ENCODE peak calls at places on chromosomes 7 and 10, in five cellular contexts. S is IMR-90, I is H1, K is mesenchymal stem cell, Y is neuronal stem cell. C is an unnamed sample.

GRCh38 chr10:22294694-22295093 is 21.5 kb upstream of the COMMD3 start:
- DNase-seq in S (no peak), I (no peak), K (no peak), Y (no peak), C (no peak)

GRCh38 chr10:99944860-99945259 is 64.9 kb downstream of the DNMBP start:
- DNase-seq in S (no peak), I (no peak), K (no peak), Y (no peak), C (no peak)

GRCh38 chr10:63376560-63377304 is 89.0 kb downstream of the JMJD1C start:
- DNase-seq in S (peak), I (no peak), K (peak), Y (no peak), C (no peak)

GRCh38 chr7:150446288-150446938 is 4.0 kb upstream of the GIMAP8 start:
- DNase-seq in S (no peak), I (no peak), K (no peak), Y (no peak), C (no peak)

GRCh38 chr10:6875229-6875544 is 295.1 kb upstream of the PRKCQ start:
- DNase-seq in S (no peak), I (no peak), K (no peak), Y (no peak), C (no peak)

GRCh38 chr10:131870831-131871672 is 29.8 kb upstream of the PPP2R2D start:
- DNase-seq in S (peak), I (no peak), K (no peak), Y (no peak), C (no peak)

GRCh38 chr10:47164126-47164799 is 135.7 kb upstream of the GDF10 start:
- DNase-seq in S (peak), I (no peak), K (no peak), Y (no peak), C (no peak)

GRCh38 chr10:126844406-126844805 is 60.8 kb upstream of the DOCK1 start:
- DNase-seq in S (no peak), I (no peak), K (peak), Y (no peak), C (no peak)

GRCh38 chr10:117439243-117439912 is 64.1 kb upstream of the PDZD8 start:
- DNase-seq in S (peak), I (no peak), K (peak), Y (no peak), C (no peak)

GRCh38 chr7:7696458-7697119 is 21.8 kb downstream of the RPA3 start:
- DNase-seq in S (peak), I (no peak), K (peak), Y (no peak), C (no peak)

GRCh38 chr10:95559466-95559865 is 1.7 kb downstream of the SORBS1 start:
- DNase-seq in S (no peak), I (no peak), K (no peak), Y (peak), C (peak)

GRCh38 chr10:22554481-22555182 is 159.7 kb downstream of the PIP4K2A start:
- DNase-seq in S (peak), I (no peak), K (peak), Y (peak), C (no peak)

GRCh38 chr7:11831727-11832495 is at the start of gene THSD7A:
- DNase-seq in S (peak), I (peak), K (peak), Y (peak), C (peak)

GRCh38 chr10:29858352-29859267 is 200.8 kb downstream of the JCAD start:
- DNase-seq in S (peak), I (peak), K (peak), Y (peak), C (peak)

GRCh38 chr10:20265146-20265545 is 448.9 kb downstream of the PLXDC2 start:
- DNase-seq in S (peak), I (no peak), K (peak), Y (no peak), C (no peak)

GRCh38 chr7:47941136-47941844 is 7.0 kb downstream of the PKD1L1 start:
- DNase-seq in S (peak), I (no peak), K (peak), Y (no peak), C (no peak)

DNA sequence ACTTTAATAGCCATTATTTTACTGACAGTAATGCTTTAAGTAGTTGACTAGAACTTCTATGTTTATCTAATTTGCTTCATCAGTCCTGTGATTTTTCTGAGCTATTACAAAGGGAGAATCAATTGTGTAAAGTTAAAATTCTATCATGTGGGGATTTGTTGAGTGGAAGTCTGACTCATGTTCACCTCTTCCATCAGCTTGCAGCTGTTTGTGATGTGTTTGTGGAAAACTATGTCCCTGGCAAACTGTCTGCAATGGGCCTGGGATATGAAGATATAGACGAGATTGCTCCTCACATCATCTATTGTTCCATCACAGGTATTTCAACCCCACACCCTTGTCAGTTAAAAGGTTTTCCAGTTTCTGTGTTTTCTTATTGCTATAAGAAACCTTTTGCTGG is 59.9 kb downstream of the SUGCT start:
- DNase-seq in S (peak), I (no peak), K (peak), Y (no peak), C (no peak)
- H3K27ac ChIP-seq in S (no peak), I (no peak), K (peak), Y (no peak), C (no peak)

DNA sequence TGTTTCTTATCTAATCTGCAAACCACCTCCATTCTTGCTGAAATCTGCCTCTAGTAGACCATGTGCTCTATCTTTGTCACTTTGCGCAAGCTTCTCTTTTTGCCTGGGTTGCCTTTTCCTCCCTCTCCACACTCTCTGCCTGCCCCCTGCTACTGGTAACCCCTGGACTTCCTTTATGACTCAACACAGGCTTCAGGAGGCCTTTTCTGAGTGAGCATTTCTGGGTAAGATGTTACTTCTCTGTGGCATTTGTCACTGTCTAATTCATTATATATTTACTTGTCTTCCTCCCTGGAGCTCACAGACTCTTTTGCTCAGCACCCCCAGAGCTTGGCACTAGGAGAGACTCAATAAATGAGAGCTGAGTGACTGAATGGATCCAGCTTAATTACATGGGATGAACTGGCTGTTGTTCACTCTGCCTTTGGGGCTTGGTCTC is 8.4 kb downstream of the GOLGA7B start:
- DNase-seq in S (no peak), I (no peak), K (no peak), Y (no peak), C (no peak)
- H2AK5ac ChIP-seq in S (no peak), I (no peak), K (no peak), Y (no peak), C (no peak)

DNA sequence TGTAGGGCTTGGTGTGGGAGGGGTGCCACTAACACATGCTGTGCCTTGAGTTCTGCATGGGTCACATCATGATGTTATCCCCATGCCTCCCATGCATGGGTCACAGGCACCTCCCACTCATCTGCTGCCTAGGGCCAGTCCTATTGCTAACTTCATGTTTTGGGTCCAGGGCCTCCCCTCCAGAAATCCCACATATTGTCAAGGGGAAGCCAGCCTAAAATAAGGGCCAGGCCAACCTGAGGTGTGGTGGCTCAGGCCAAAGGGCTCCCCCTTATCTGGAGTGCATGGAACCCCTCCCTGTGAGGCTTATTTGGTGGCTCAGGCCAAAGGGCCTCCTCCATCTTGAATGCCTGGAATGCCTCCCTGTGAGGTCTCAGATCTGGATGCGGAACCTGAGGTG is 299.0 kb downstream of the RPS24 start:
- DNase-seq in S (no peak), I (no peak), K (no peak), Y (no peak), C (peak)
- H3K14ac ChIP-seq in S (no peak), I (no peak), K (no peak), Y (no peak), C (no peak)

DNA sequence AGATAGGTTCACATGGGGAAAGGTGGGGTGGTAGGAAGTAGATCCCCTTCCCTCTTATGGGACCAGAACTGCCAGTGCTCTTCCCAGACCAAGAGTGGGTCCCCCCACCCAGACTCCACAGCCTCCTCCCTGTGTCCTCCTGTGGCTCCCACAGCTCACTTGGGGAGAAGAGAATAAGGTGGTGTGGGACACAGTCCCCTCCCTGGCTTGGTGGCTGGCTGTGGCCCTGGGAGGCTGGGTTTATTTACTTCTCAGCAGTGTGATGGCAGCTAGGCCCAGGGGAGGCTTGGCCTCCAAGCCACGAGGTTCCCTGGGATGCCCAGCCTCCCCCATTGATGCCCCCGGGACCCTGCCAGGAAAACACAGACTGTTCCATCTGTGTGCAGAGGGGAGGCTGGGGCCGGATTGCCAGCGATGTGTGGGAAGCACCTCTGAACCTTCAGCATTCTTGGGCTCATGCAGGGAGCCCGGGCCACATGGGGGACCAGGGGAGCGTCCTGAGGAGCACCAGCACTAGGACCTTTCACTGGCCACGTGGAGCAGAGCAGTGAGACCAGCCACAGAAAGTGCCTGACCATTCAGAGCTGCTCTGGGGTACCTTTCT is 2.7 kb downstream of the IMPDH1 start:
- DNase-seq in S (no peak), I (no peak), K (no peak), Y (no peak), C (no peak)
- H3K27ac ChIP-seq in S (no peak), I (no peak), K (no peak), Y (no peak), C (no peak)